ENCODE peak calls at places on chromosomes 12 and 14, in eight cellular contexts. D, A, C, O, K, P, B and G are unnamed samples.
A peak's percentile ranks its signal among the peaks of the same experiment; 100 is the strongest.

GRCh38 chr14:76741074-76741473 is 20.2 kb upstream of the VASH1 start:
- DNase-seq in D (no peak), A (no peak), C (no peak), O (no peak), K (no peak), P (no peak), B (no peak), G (no peak)

GRCh38 chr14:23025181-23025788 is 9.4 kb downstream of the PSMB5 start:
- DNase-seq in D (no peak), A (no peak), C (no peak), O (no peak), K (no peak), P (no peak), B (peak; percentile 21), G (no peak)

GRCh38 chr12:95637010-95637409 is 85.7 kb upstream of the USP44 start:
- DNase-seq in D (no peak), A (no peak), C (no peak), O (no peak), K (no peak), P (no peak), B (no peak), G (no peak)

GRCh38 chr14:56803816-56804535 is 6.3 kb downstream of the OTX2 start:
- DNase-seq in D (no peak), A (no peak), C (no peak), O (no peak), K (no peak), P (no peak), B (no peak), G (peak; percentile 57)

GRCh38 chr12:79333144-79333543 is 357.6 kb downstream of the PAWR start:
- DNase-seq in D (no peak), A (no peak), C (no peak), O (no peak), K (no peak), P (no peak), B (no peak), G (no peak)

GRCh38 chr14:50064993-50065392 is 51.4 kb downstream of the VCPKMT start:
- DNase-seq in D (peak; percentile 88), A (no peak), C (peak; percentile 64), O (no peak), K (peak; percentile 78), P (no peak), B (peak; percentile 40), G (peak; percentile 65)

GRCh38 chr12:8078400-8078799 is 3.7 kb upstream of the NECAP1 start:
- DNase-seq in D (no peak), A (peak; percentile 57), C (no peak), O (no peak), K (peak; percentile 78), P (no peak), B (peak; percentile 78), G (no peak)

GRCh38 chr14:49972199-49972671 is 79.4 kb downstream of the ARF6 start:
- DNase-seq in D (peak; percentile 67), A (no peak), C (peak; percentile 54), O (no peak), K (peak; percentile 83), P (peak; percentile 52), B (peak; percentile 74), G (no peak)

GRCh38 chr14:52918486-52918885 is 32.4 kb downstream of the FERMT2 start:
- DNase-seq in D (no peak), A (no peak), C (no peak), O (no peak), K (peak; percentile 78), P (no peak), B (peak; percentile 80), G (no peak)

GRCh38 chr12:43937947-43938346 is 102.1 kb downstream of the TMEM117 start:
- DNase-seq in D (no peak), A (peak; percentile 15), C (no peak), O (no peak), K (peak; percentile 27), P (no peak), B (no peak), G (no peak)

GRCh38 chr12:42507589-42507988 is 82.0 kb downstream of the PRICKLE1 start:
- DNase-seq in D (no peak), A (no peak), C (no peak), O (no peak), K (no peak), P (no peak), B (no peak), G (no peak)

GRCh38 chr12:80404629-80405028 is 39.4 kb upstream of the PTPRQ start:
- DNase-seq in D (no peak), A (no peak), C (no peak), O (no peak), K (no peak), P (no peak), B (no peak), G (no peak)

GRCh38 chr12:109255377-109255776 is 53.7 kb downstream of the FOXN4 start:
- DNase-seq in D (no peak), A (no peak), C (no peak), O (no peak), K (peak; percentile 13), P (no peak), B (no peak), G (no peak)

GRCh38 chr12:62190921-62191746 is 69.1 kb upstream of the USP15 start:
- DNase-seq in D (no peak), A (peak; percentile 26), C (no peak), O (no peak), K (no peak), P (no peak), B (no peak), G (peak; percentile 87)

GRCh38 chr14:99603471-99603933 is 505 bp downstream of the CCDC85C start:
- DNase-seq in D (no peak), A (peak; percentile 57), C (peak; percentile 45), O (peak; percentile 43), K (peak; percentile 17), P (no peak), B (peak; percentile 42), G (peak; percentile 92)

GRCh38 chr14:32430326-32430725 is 101.2 kb downstream of the AKAP6 start:
- DNase-seq in D (no peak), A (no peak), C (no peak), O (no peak), K (peak; percentile 15), P (no peak), B (peak; percentile 48), G (no peak)

GRCh38 chr12:6765634-6766581 is at the start of gene PTMS:
- DNase-seq in D (peak; percentile 62), A (peak; percentile 88), C (peak; percentile 85), O (peak; percentile 89), K (peak; percentile 93), P (peak; percentile 96), B (peak; percentile 89), G (peak; percentile 74)

GRCh38 chr14:42299692-42300091 is 693.0 kb downstream of the LRFN5 start:
- DNase-seq in D (no peak), A (no peak), C (no peak), O (no peak), K (no peak), P (no peak), B (no peak), G (no peak)

DNA sequence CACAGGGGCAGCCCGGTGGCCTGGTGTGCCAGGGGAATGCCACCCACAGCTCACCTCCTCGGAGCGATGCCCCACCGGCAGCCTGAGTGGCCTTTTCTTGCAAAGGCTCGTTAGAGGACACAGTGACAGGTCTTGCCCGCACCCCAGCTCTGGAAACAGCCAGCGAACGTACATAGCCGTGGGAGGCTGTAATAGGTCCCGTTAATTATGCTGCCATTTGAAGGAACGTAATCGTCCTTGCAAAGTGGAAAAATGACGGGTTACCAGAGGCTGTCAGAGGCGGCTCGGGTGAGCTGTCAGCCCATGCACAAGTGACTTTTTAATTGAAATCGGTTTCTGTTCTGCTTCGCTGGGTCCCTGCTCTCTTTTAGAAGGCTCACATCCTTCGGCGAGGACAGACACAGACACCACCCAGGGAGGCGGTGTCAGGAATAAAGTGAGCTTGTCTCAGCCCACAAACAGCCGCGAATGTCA is 77.3 kb upstream of the RFLNA start:
- DNase-seq in D (no peak), A (peak; percentile 7), C (no peak), O (no peak), K (no peak), P (no peak), B (no peak), G (no peak)
- H3K4me3 ChIP-seq in D (no peak overlapping the region), A (no peak overlapping the region), C (no peak overlapping the region), O (peak overlapping the region; percentile 9), K (no peak overlapping the region), P (no peak overlapping the region), B (no peak overlapping the region), G (no peak overlapping the region)

GRCh38 chr12:131057722-131058515 is 104.2 kb downstream of the ADGRD1 start:
- DNase-seq in D (no peak), A (no peak), C (no peak), O (peak; percentile 16), K (no peak), P (no peak), B (no peak), G (no peak)

GRCh38 chr12:131058700-131059099 is 105.0 kb downstream of the ADGRD1 start:
- DNase-seq in D (no peak), A (no peak), C (no peak), O (no peak), K (no peak), P (no peak), B (no peak), G (no peak)

GRCh38 chr12:131056626-131057025 is 102.9 kb downstream of the ADGRD1 start:
- DNase-seq in D (no peak), A (no peak), C (no peak), O (no peak), K (no peak), P (no peak), B (no peak), G (no peak)

GRCh38 chr12:131055596-131056233 is 102.0 kb downstream of the ADGRD1 start:
- DNase-seq in D (no peak), A (no peak), C (no peak), O (no peak), K (no peak), P (no peak), B (no peak), G (no peak)

DNA sequence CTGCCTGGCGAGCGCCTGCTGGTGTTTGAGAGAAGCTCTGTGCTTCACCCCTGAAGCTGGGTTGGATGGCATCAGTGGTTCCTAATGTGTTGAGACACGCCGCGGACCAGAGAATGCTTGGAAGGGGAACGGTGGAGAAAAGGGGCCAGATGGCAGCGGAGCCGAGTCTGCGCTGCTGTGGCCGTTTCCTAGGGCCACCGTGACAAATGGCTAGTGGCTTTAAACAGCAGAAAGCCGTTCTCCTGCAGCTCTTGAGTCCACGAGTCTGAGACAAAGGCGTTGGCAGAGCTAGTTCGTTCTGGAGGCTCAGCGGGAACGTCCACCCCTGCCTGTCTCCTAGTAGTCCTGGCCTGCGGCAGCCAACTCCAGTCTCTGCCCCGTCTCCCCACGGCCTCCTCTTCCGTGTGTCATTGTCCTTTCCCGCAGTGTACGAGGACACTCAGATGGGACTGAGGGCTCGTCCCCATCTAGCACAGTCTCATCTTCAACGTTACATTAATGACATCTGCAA is 103.6 kb downstream of the ADGRD1 start:
- DNase-seq in D (no peak), A (no peak), C (no peak), O (peak; percentile 8), K (no peak), P (no peak), B (no peak), G (no peak)
- H3K4me3 ChIP-seq in D (no peak overlapping the region), A (no peak overlapping the region), C (no peak overlapping the region), O (no peak overlapping the region), K (no peak overlapping the region), P (no peak overlapping the region), B (no peak overlapping the region), G (no peak overlapping the region)

GRCh38 chr12:114401346-114402320 is 4.3 kb downstream of the TBX5 start:
- DNase-seq in D (no peak), A (no peak), C (no peak), O (no peak), K (peak; percentile 47), P (no peak), B (no peak), G (no peak)
- H3K4me3 ChIP-seq in D (no peak overlapping the region), A (peak overlapping the region; percentile 97), C (no peak overlapping the region), O (no peak overlapping the region), K (peak overlapping the region; percentile 12), P (no peak overlapping the region), B (peak overlapping the region; percentile 55), G (peak overlapping the region; percentile 53)

GRCh38 chr14:33642080-33642479 is 308.8 kb downstream of the EGLN3 start:
- DNase-seq in D (no peak), A (no peak), C (no peak), O (no peak), K (no peak), P (no peak), B (no peak), G (no peak)
- H3K4me3 ChIP-seq in D (no peak overlapping the region), A (no peak overlapping the region), C (no peak overlapping the region), O (no peak overlapping the region), K (no peak overlapping the region), P (no peak overlapping the region), B (peak overlapping the region; percentile 43), G (no peak overlapping the region)